ENCODE peak calls at places on chromosomes 2 and 18, in ten cellular contexts. I, E, M, X, F, Y, R, K, N and J are unnamed samples.

GRCh38 chr2:140786585-140786984 is 1344.2 kb downstream of the LRP1B start:
- DNase-seq in K (no peak), R (no peak), F (no peak), I (no peak), M (no peak), X (no peak), E (no peak), Y (no peak), N (no peak), J (no peak)

GRCh38 chr2:134372141-134372540 is 118.3 kb downstream of the MGAT5 start:
- DNase-seq in E (no peak), K (no peak), N (no peak), R (no peak), X (peak), I (no peak), M (peak), Y (no peak), F (peak), J (no peak)

GRCh38 chr2:224190871-224191270 is 151.8 kb upstream of the SERPINE2 start:
- DNase-seq in N (no peak), M (peak), E (peak), X (peak), Y (no peak), I (no peak), R (no peak), K (no peak), F (no peak), J (no peak)

GRCh38 chr2:105397025-105397722 is 1.7 kb downstream of the FHL2 start:
- DNase-seq in E (no peak), N (no peak), Y (no peak), F (peak), R (no peak), X (no peak), K (no peak), I (no peak), M (no peak), J (no peak)

GRCh38 chr18:27400001-27400400 is 214.9 kb upstream of the CHST9 start:
- DNase-seq in X (no peak), E (no peak), F (no peak), N (no peak), M (no peak), K (no peak), R (no peak), Y (no peak), I (no peak), J (no peak)

GRCh38 chr2:211751853-211752252 is 786.7 kb downstream of the ERBB4 start:
- DNase-seq in R (no peak), Y (no peak), F (no peak), K (peak), E (no peak), X (no peak), I (no peak), N (no peak), M (no peak), J (no peak)

GRCh38 chr2:239383796-239384156 is 17.0 kb downstream of the HDAC4 start:
- DNase-seq in Y (no peak), R (no peak), E (no peak), I (no peak), N (no peak), K (no peak), M (no peak), F (no peak), X (no peak), J (no peak)

GRCh38 chr2:98696167-98696566 is 34.8 kb downstream of the MGAT4A start:
- DNase-seq in K (no peak), R (no peak), X (no peak), I (peak), N (no peak), F (no peak), E (no peak), M (no peak), Y (no peak), J (no peak)

GRCh38 chr18:79611040-79611681 is 68.4 kb upstream of the CTDP1 start:
- DNase-seq in M (peak), I (no peak), X (no peak), E (peak), K (no peak), R (peak), F (peak), N (no peak), Y (no peak), J (no peak)

GRCh38 chr2:61536086-61536722 is 2.0 kb downstream of the XPO1 start:
- DNase-seq in N (no peak), M (no peak), X (peak), K (peak), F (peak), R (no peak), Y (peak), I (no peak), E (peak), J (peak)

GRCh38 chr18:23301971-23302370 is 151.1 kb upstream of the RIOK3 start:
- DNase-seq in R (no peak), E (no peak), K (peak), F (no peak), X (no peak), N (no peak), Y (no peak), M (no peak), I (no peak), J (peak)

GRCh38 chr2:210663574-210663973 is 107.2 kb downstream of the CPS1 start:
- DNase-seq in M (peak), E (peak), F (peak), N (no peak), K (peak), X (no peak), R (no peak), I (peak), Y (no peak), J (no peak)

GRCh38 chr18:26470011-26470637 is 78.2 kb downstream of the KCTD1 start:
- DNase-seq in M (no peak), R (no peak), X (no peak), K (peak), I (no peak), E (no peak), N (no peak), F (no peak), Y (no peak), J (peak)

GRCh38 chr2:198488964-198489363 is 684.6 kb downstream of the PLCL1 start:
- DNase-seq in X (no peak), R (no peak), F (no peak), Y (no peak), M (no peak), E (no peak), I (no peak), K (no peak), N (no peak), J (no peak)

GRCh38 chr2:214648520-214648919 is 161.0 kb downstream of the BARD1 start:
- DNase-seq in E (no peak), M (no peak), N (no peak), K (no peak), X (no peak), F (peak), R (no peak), I (no peak), Y (no peak), J (no peak)

GRCh38 chr18:51098513-51098912 is 68.5 kb downstream of the SMAD4 start:
- DNase-seq in E (no peak), R (no peak), X (no peak), F (no peak), K (no peak), Y (no peak), N (no peak), M (no peak), I (no peak), J (no peak)

GRCh38 chr2:165009466-165009865 is 54.1 kb upstream of the SLC38A11 start:
- DNase-seq in X (no peak), F (no peak), I (no peak), K (no peak), Y (no peak), M (peak), N (no peak), E (peak), R (no peak), J (no peak)

GRCh38 chr18:77067315-77068061 is 65.1 kb downstream of the MBP start:
- DNase-seq in E (peak), R (peak), F (peak), N (no peak), I (peak), Y (peak), M (peak), K (no peak), X (peak), J (no peak)

GRCh38 chr2:146461068-146461467 is 1383.8 kb upstream of the ACVR2A start:
- DNase-seq in M (no peak), I (peak), Y (no peak), F (no peak), K (no peak), X (no peak), R (no peak), N (no peak), E (no peak), J (no peak)

GRCh38 chr2:121665504-121665903 is 16.2 kb upstream of the CLASP1 start:
- DNase-seq in R (no peak), E (peak), X (no peak), K (no peak), I (no peak), Y (no peak), M (no peak), F (no peak), N (no peak), J (no peak)

GRCh38 chr18:32696376-32696775 is 76.4 kb downstream of the KLHL14 start:
- DNase-seq in N (no peak), K (no peak), I (no peak), E (peak), X (no peak), F (no peak), Y (no peak), M (no peak), R (no peak), J (peak)

GRCh38 chr2:240205348-240205747 is 64.9 kb upstream of the OTOS start:
- DNase-seq in Y (no peak), E (peak), I (no peak), K (no peak), N (no peak), X (peak), F (peak), R (no peak), M (peak), J (no peak)

GRCh38 chr2:236715511-236715961 is 145.9 kb downstream of the ACKR3 start:
- DNase-seq in N (no peak), I (no peak), E (no peak), M (no peak), K (no peak), F (peak), R (peak), X (no peak), Y (no peak), J (peak)

GRCh38 chr2:240962371-240963064 is 35.9 kb upstream of the SNED1 start:
- DNase-seq in N (no peak), F (peak), I (no peak), R (peak), K (no peak), X (no peak), E (no peak), M (no peak), Y (no peak), J (peak)